ENCODE peak calls at places on chromosomes 3 and 15, in ten cellular contexts. One of them, this sample, is unnamed.

GRCh38 chr3:44114142-44114541 is 127.5 kb upstream of the TOPAZ1 start:
- DNase-seq in tibial nerve: no peak
- DNase-seq in fibroblast of mammary gland: peak
- DNase-seq in caudate nucleus: no peak
- DNase-seq in nephron progenitor cell: peak
- DNase-seq in stimulated activated CD8-positive, alpha-beta memory T cell treated with anti-CD3 and anti-CD28 coated beads, Interleukin-2, amount 100 ng/mL, for 1 hour: no peak
- DNase-seq in neural crest cell: peak
- DNase-seq in activated T-cell treated with anti-CD3 and anti-CD28 coated beads, Interleukin-2, amount 50 U/mL, for 24 hours: peak
- DNase-seq in posterior vena cava: no peak
- DNase-seq in naive thymus-derived CD8-positive, alpha-beta T cell: peak
- DNase-seq in this sample: no peak

GRCh38 chr15:74291101-74292071 is 55.3 kb downstream of the CCDC33 start:
- DNase-seq in tibial nerve: peak
- DNase-seq in fibroblast of mammary gland: peak
- DNase-seq in caudate nucleus: peak
- DNase-seq in nephron progenitor cell: peak
- DNase-seq in stimulated activated CD8-positive, alpha-beta memory T cell treated with anti-CD3 and anti-CD28 coated beads, Interleukin-2, amount 100 ng/mL, for 1 hour: peak
- DNase-seq in neural crest cell: peak
- DNase-seq in activated T-cell treated with anti-CD3 and anti-CD28 coated beads, Interleukin-2, amount 50 U/mL, for 24 hours: peak
- DNase-seq in posterior vena cava: peak
- DNase-seq in naive thymus-derived CD8-positive, alpha-beta T cell: peak
- DNase-seq in this sample: peak

GRCh38 chr15:21260966-21261395 is 179.3 kb downstream of the POTEB3 start:
- DNase-seq in tibial nerve: no peak
- DNase-seq in fibroblast of mammary gland: no peak
- DNase-seq in caudate nucleus: no peak
- DNase-seq in nephron progenitor cell: no peak
- DNase-seq in stimulated activated CD8-positive, alpha-beta memory T cell treated with anti-CD3 and anti-CD28 coated beads, Interleukin-2, amount 100 ng/mL, for 1 hour: no peak
- DNase-seq in neural crest cell: no peak
- DNase-seq in activated T-cell treated with anti-CD3 and anti-CD28 coated beads, Interleukin-2, amount 50 U/mL, for 24 hours: no peak
- DNase-seq in posterior vena cava: peak
- DNase-seq in naive thymus-derived CD8-positive, alpha-beta T cell: no peak
- DNase-seq in this sample: no peak

GRCh38 chr3:16427309-16427965 is 86.1 kb downstream of the RFTN1 start:
- DNase-seq in tibial nerve: no peak
- DNase-seq in fibroblast of mammary gland: peak
- DNase-seq in caudate nucleus: no peak
- DNase-seq in nephron progenitor cell: no peak
- DNase-seq in stimulated activated CD8-positive, alpha-beta memory T cell treated with anti-CD3 and anti-CD28 coated beads, Interleukin-2, amount 100 ng/mL, for 1 hour: no peak
- DNase-seq in neural crest cell: no peak
- DNase-seq in activated T-cell treated with anti-CD3 and anti-CD28 coated beads, Interleukin-2, amount 50 U/mL, for 24 hours: no peak
- DNase-seq in posterior vena cava: no peak
- DNase-seq in naive thymus-derived CD8-positive, alpha-beta T cell: no peak
- DNase-seq in this sample: peak

GRCh38 chr15:67815036-67815592 is 10.2 kb upstream of the SKOR1 start:
- DNase-seq in tibial nerve: no peak
- DNase-seq in fibroblast of mammary gland: no peak
- DNase-seq in caudate nucleus: no peak
- DNase-seq in nephron progenitor cell: no peak
- DNase-seq in stimulated activated CD8-positive, alpha-beta memory T cell treated with anti-CD3 and anti-CD28 coated beads, Interleukin-2, amount 100 ng/mL, for 1 hour: no peak
- DNase-seq in neural crest cell: no peak
- DNase-seq in activated T-cell treated with anti-CD3 and anti-CD28 coated beads, Interleukin-2, amount 50 U/mL, for 24 hours: peak
- DNase-seq in posterior vena cava: peak
- DNase-seq in naive thymus-derived CD8-positive, alpha-beta T cell: no peak
- DNase-seq in this sample: no peak

GRCh38 chr3:129543156-129543790 is at the start of gene H1-8:
- DNase-seq in tibial nerve: no peak
- DNase-seq in fibroblast of mammary gland: no peak
- DNase-seq in caudate nucleus: no peak
- DNase-seq in nephron progenitor cell: no peak
- DNase-seq in stimulated activated CD8-positive, alpha-beta memory T cell treated with anti-CD3 and anti-CD28 coated beads, Interleukin-2, amount 100 ng/mL, for 1 hour: no peak
- DNase-seq in neural crest cell: no peak
- DNase-seq in activated T-cell treated with anti-CD3 and anti-CD28 coated beads, Interleukin-2, amount 50 U/mL, for 24 hours: no peak
- DNase-seq in posterior vena cava: no peak
- DNase-seq in naive thymus-derived CD8-positive, alpha-beta T cell: no peak
- DNase-seq in this sample: no peak

GRCh38 chr3:115385935-115386334 is 237.4 kb upstream of the GAP43 start:
- DNase-seq in tibial nerve: no peak
- DNase-seq in fibroblast of mammary gland: no peak
- DNase-seq in caudate nucleus: no peak
- DNase-seq in nephron progenitor cell: no peak
- DNase-seq in stimulated activated CD8-positive, alpha-beta memory T cell treated with anti-CD3 and anti-CD28 coated beads, Interleukin-2, amount 100 ng/mL, for 1 hour: no peak
- DNase-seq in neural crest cell: no peak
- DNase-seq in activated T-cell treated with anti-CD3 and anti-CD28 coated beads, Interleukin-2, amount 50 U/mL, for 24 hours: no peak
- DNase-seq in posterior vena cava: no peak
- DNase-seq in naive thymus-derived CD8-positive, alpha-beta T cell: no peak
- DNase-seq in this sample: no peak

GRCh38 chr3:44939581-44940036 is 36.4 kb downstream of the ZDHHC3 start:
- DNase-seq in tibial nerve: no peak
- DNase-seq in fibroblast of mammary gland: no peak
- DNase-seq in caudate nucleus: no peak
- DNase-seq in nephron progenitor cell: no peak
- DNase-seq in stimulated activated CD8-positive, alpha-beta memory T cell treated with anti-CD3 and anti-CD28 coated beads, Interleukin-2, amount 100 ng/mL, for 1 hour: no peak
- DNase-seq in neural crest cell: no peak
- DNase-seq in activated T-cell treated with anti-CD3 and anti-CD28 coated beads, Interleukin-2, amount 50 U/mL, for 24 hours: no peak
- DNase-seq in posterior vena cava: no peak
- DNase-seq in naive thymus-derived CD8-positive, alpha-beta T cell: no peak
- DNase-seq in this sample: no peak

GRCh38 chr3:105385179-105385578 is 18.5 kb downstream of the ALCAM start:
- DNase-seq in tibial nerve: no peak
- DNase-seq in fibroblast of mammary gland: no peak
- DNase-seq in caudate nucleus: no peak
- DNase-seq in nephron progenitor cell: no peak
- DNase-seq in stimulated activated CD8-positive, alpha-beta memory T cell treated with anti-CD3 and anti-CD28 coated beads, Interleukin-2, amount 100 ng/mL, for 1 hour: no peak
- DNase-seq in neural crest cell: no peak
- DNase-seq in activated T-cell treated with anti-CD3 and anti-CD28 coated beads, Interleukin-2, amount 50 U/mL, for 24 hours: no peak
- DNase-seq in posterior vena cava: no peak
- DNase-seq in naive thymus-derived CD8-positive, alpha-beta T cell: no peak
- DNase-seq in this sample: no peak

This sample was measured in AG09309.